ENCODE peak calls at places on chromosomes 6 and 20, in seven cellular contexts. O is ACHN; X is stimulated activated CD4-positive, alpha-beta T cell treated with anti-CD3 and anti-CD28 coated beads, Interleukin-15, amount 100 ng/mL, for 1 hour; Y is caudate nucleus; J is fibroblast of mammary gland; Q is fibroblast of lung; M is iPS DF 6.9. U is an unnamed sample.

GRCh38 chr6:107080036-107080435 is 35.3 kb downstream of the BEND3 start:
- DNase-seq in J (peak), O (peak), X (no peak), Q (no peak), Y (no peak), M (no peak), U (no peak)

GRCh38 chr6:39432311-39433025 is 110.0 kb upstream of the KCNK16 start:
- DNase-seq in X (no peak), J (peak), O (no peak), Y (no peak), Q (peak), M (no peak), U (no peak)

GRCh38 chr6:122400121-122400450 is 634 bp downstream of the HSF2 start:
- DNase-seq in Y (no peak), M (no peak), O (peak), X (no peak), Q (peak), J (peak), U (no peak)

GRCh38 chr6:157822221-157823000 is 635 bp upstream of the SNX9 start:
- DNase-seq in Y (no peak), M (no peak), O (no peak), J (no peak), Q (no peak), X (peak), U (no peak)

GRCh38 chr20:23446505-23446904 is 6.2 kb downstream of the CST11 start:
- DNase-seq in M (peak), Y (no peak), X (no peak), Q (peak), O (peak), J (peak), U (peak)

GRCh38 chr20:58043122-58043865 is 185.2 kb downstream of the ANKRD60 start:
- DNase-seq in O (no peak), X (no peak), J (no peak), M (no peak), Q (no peak), Y (no peak), U (peak)

GRCh38 chr6:84785676-84786075 is 21.3 kb upstream of the TBX18 start:
- DNase-seq in M (no peak), J (peak), Q (no peak), O (no peak), X (no peak), Y (no peak), U (no peak)

GRCh38 chr6:169028343-169028742 is 225.3 kb downstream of the THBS2 start:
- DNase-seq in M (no peak), Q (no peak), O (no peak), J (no peak), X (no peak), Y (no peak), U (no peak)

GRCh38 chr6:166167801-166168615 is at the start of gene TBXT:
- DNase-seq in Q (peak), O (no peak), M (no peak), J (no peak), X (no peak), Y (no peak), U (no peak)

GRCh38 chr20:62496525-62497218 is 20.9 kb upstream of the GATA5 start:
- DNase-seq in O (peak), Y (no peak), J (no peak), X (peak), Q (no peak), M (no peak), U (no peak)

GRCh38 chr20:50172347-50173013 is 18.1 kb upstream of the CEBPB start:
- DNase-seq in M (peak), O (peak), Q (peak), Y (no peak), X (no peak), J (peak), U (peak)

GRCh38 chr20:47551240-47551639 is 49.6 kb downstream of the NCOA3 start:
- DNase-seq in Q (no peak), X (no peak), O (no peak), Y (no peak), J (no peak), M (no peak), U (no peak)

GRCh38 chr6:128370072-128370471 is 150.3 kb downstream of the PTPRK start:
- DNase-seq in O (no peak), X (no peak), M (no peak), Y (no peak), J (peak), Q (peak), U (peak)

GRCh38 chr6:135183532-135184440 is 2.7 kb downstream of the MYB start:
- DNase-seq in M (peak), Q (peak), O (peak), J (peak), Y (no peak), X (peak), U (peak)

GRCh38 chr6:41503841-41504525 is 42.2 kb upstream of the FOXP4 start:
- DNase-seq in J (no peak), O (peak), Q (peak), X (no peak), M (no peak), Y (no peak), U (no peak)

GRCh38 chr6:13012977-13013680 is 296.6 kb downstream of the PHACTR1 start:
- DNase-seq in Q (no peak), O (no peak), J (no peak), X (no peak), M (peak), Y (no peak), U (no peak)

GRCh38 chr6:51045548-51045947 is 226.9 kb downstream of the TFAP2B start:
- DNase-seq in J (no peak), Y (no peak), M (no peak), X (no peak), Q (no peak), O (no peak), U (no peak)

GRCh38 chr6:99148111-99148510 is 200.4 kb upstream of the FBXL4 start:
- DNase-seq in J (no peak), Y (no peak), O (no peak), X (no peak), Q (no peak), M (no peak), U (no peak)

GRCh38 chr20:29079769-29080690 is 2177.4 kb upstream of the DEFB115 start:
- DNase-seq in Q (peak), Y (no peak), J (peak), M (no peak), X (no peak), O (no peak), U (no peak)

GRCh38 chr20:57399587-57400261 is 8.5 kb downstream of the RBM38 start:
- DNase-seq in Y (no peak), Q (peak), X (no peak), M (no peak), O (no peak), J (no peak), U (no peak)

GRCh38 chr6:142322504-142323198 is 20.8 kb downstream of the ADGRG6 start:
- DNase-seq in O (no peak), Y (no peak), J (no peak), M (no peak), Q (no peak), X (no peak), U (no peak)

GRCh38 chr6:129753422-129753821 is 43.4 kb upstream of the ARHGAP18 start:
- DNase-seq in Y (no peak), J (peak), Q (peak), O (no peak), X (no peak), M (no peak), U (peak)

GRCh38 chr20:41046716-41047115 is 18.1 kb downstream of the TOP1 start:
- DNase-seq in M (no peak), Q (peak), J (peak), X (no peak), O (peak), Y (no peak), U (peak)

GRCh38 chr20:31870703-31871601 is 518 bp downstream of the TTLL9 start:
- DNase-seq in M (no peak), O (no peak), J (no peak), Y (no peak), X (no peak), Q (no peak), U (no peak)

GRCh38 chr6:106747139-106747538 is 117.8 kb downstream of the QRSL1 start:
- DNase-seq in M (no peak), X (no peak), Q (no peak), J (no peak), O (no peak), Y (no peak), U (peak)

GRCh38 chr6:36858407-36858981 is 16.1 kb downstream of the PPIL1 start:
- DNase-seq in X (no peak), J (peak), Y (peak), Q (peak), O (no peak), M (no peak), U (no peak)

GRCh38 chr6:162056745-162057144 is 670.8 kb downstream of the PRKN start:
- DNase-seq in M (peak), O (peak), Y (no peak), Q (peak), J (peak), X (no peak), U (peak)

GRCh38 chr20:23103284-23104018 is 17.3 kb upstream of the CD93 start:
- DNase-seq in Q (no peak), Y (no peak), O (no peak), X (no peak), M (no peak), J (peak), U (peak)

U was measured in LHCN-M2.